ENCODE peak calls at places on chromosome 16, in eight cellular contexts. H is neuronal stem cell, Y is fibroblast of the conjunctiva, E is HTR-8/SVneo, O is adrenal gland, K is left cardiac atrium, U is D341Med, T is colonic mucosa. I is an unnamed sample.

GRCh38 chr16:3945751-3946603 is 65.5 kb upstream of the CREBBP start:
- DNase-seq in U (no peak), E (peak), H (no peak), K (peak), Y (peak), T (no peak), O (peak), I (peak)

GRCh38 chr16:24848065-24848464 is 2.3 kb downstream of the SLC5A11 start:
- DNase-seq in O (no peak), E (no peak), K (no peak), T (no peak), Y (no peak), H (no peak), U (no peak), I (no peak)

GRCh38 chr16:85316321-85316919 is 204.1 kb upstream of the CIBAR2 start:
- DNase-seq in U (peak), O (peak), K (peak), E (peak), H (peak), Y (peak), T (peak), I (no peak)

GRCh38 chr16:35795361-35796029 is 2336.1 kb downstream of the TP53TG3F start:
- DNase-seq in U (no peak), E (no peak), O (no peak), K (no peak), H (no peak), T (no peak), Y (no peak), I (no peak)

GRCh38 chr16:89199241-89200123 is 855 bp downstream of the SLC22A31 start:
- DNase-seq in T (no peak), Y (no peak), U (peak), O (no peak), E (no peak), H (no peak), K (no peak), I (no peak)

GRCh38 chr16:66916518-66916917 is 2.2 kb downstream of the CDH16 start:
- DNase-seq in E (no peak), U (no peak), Y (no peak), H (no peak), K (no peak), O (no peak), T (no peak), I (no peak)

GRCh38 chr16:76780556-76780955 is 410.4 kb upstream of the MON1B start:
- DNase-seq in O (no peak), K (no peak), T (no peak), Y (peak), H (no peak), E (no peak), U (no peak), I (no peak)

GRCh38 chr16:855471-855870 is 54.9 kb upstream of the GNG13 start:
- DNase-seq in U (no peak), H (no peak), T (no peak), E (no peak), K (peak), O (no peak), Y (no peak), I (no peak)

GRCh38 chr16:73813523-73813922 is 483.1 kb upstream of the PSMD7 start:
- DNase-seq in Y (no peak), E (no peak), H (no peak), O (no peak), U (no peak), K (no peak), T (no peak), I (no peak)

GRCh38 chr16:87965417-87965816 is 14.2 kb downstream of the BANP start:
- DNase-seq in Y (no peak), O (no peak), T (no peak), U (no peak), H (no peak), K (no peak), E (no peak), I (no peak)

GRCh38 chr16:78292726-78293380 is 193.4 kb downstream of the WWOX start:
- DNase-seq in U (peak), Y (no peak), O (no peak), K (no peak), T (peak), E (no peak), H (no peak), I (no peak)

GRCh38 chr16:88826070-88826840 is 14.5 kb upstream of the APRT start:
- DNase-seq in O (no peak), K (no peak), T (peak), Y (no peak), U (no peak), H (no peak), E (no peak), I (no peak)

GRCh38 chr16:15983898-15984297 is 34.5 kb downstream of the ABCC1 start:
- DNase-seq in E (no peak), U (no peak), O (peak), K (peak), Y (peak), H (no peak), T (no peak), I (peak)

I was measured in AG09319.